ENCODE peak calls at places on chromosomes 12 and 14, in four cellular contexts. One of them, this sample, is unnamed.

GRCh38 chr12:53996188-53996885 is 3.6 kb upstream of the HOXC9 start:
- DNase-seq in CD8-positive, alpha-beta T cell: no peak
- DNase-seq in HT-29: no peak
- DNase-seq in GM10248: peak
- DNase-seq in this sample: no peak

GRCh38 chr14:106875503-106875902 is 1349.1 kb downstream of the TMEM121 start:
- DNase-seq in CD8-positive, alpha-beta T cell: peak
- DNase-seq in HT-29: no peak
- DNase-seq in GM10248: peak
- DNase-seq in this sample: no peak

GRCh38 chr12:868722-869121 is 80.8 kb downstream of the RAD52 start:
- DNase-seq in CD8-positive, alpha-beta T cell: no peak
- DNase-seq in HT-29: no peak
- DNase-seq in GM10248: no peak
- DNase-seq in this sample: no peak

GRCh38 chr14:32400480-32400879 is 71.4 kb downstream of the AKAP6 start:
- DNase-seq in CD8-positive, alpha-beta T cell: no peak
- DNase-seq in HT-29: no peak
- DNase-seq in GM10248: no peak
- DNase-seq in this sample: no peak

GRCh38 chr14:25431211-25432076 is 381.5 kb upstream of the STXBP6 start:
- DNase-seq in CD8-positive, alpha-beta T cell: no peak
- DNase-seq in HT-29: peak
- DNase-seq in GM10248: no peak
- DNase-seq in this sample: peak

GRCh38 chr12:125435871-125436270 is 370.6 kb downstream of the AACS start:
- DNase-seq in CD8-positive, alpha-beta T cell: no peak
- DNase-seq in HT-29: no peak
- DNase-seq in GM10248: no peak
- DNase-seq in this sample: no peak

GRCh38 chr14:77098470-77099353 is 654 bp downstream of the CIPC start:
- DNase-seq in CD8-positive, alpha-beta T cell: peak
- DNase-seq in HT-29: peak
- DNase-seq in GM10248: no peak
- DNase-seq in this sample: no peak

GRCh38 chr12:107597695-107598410 is 87.7 kb upstream of the PWP1 start:
- DNase-seq in CD8-positive, alpha-beta T cell: no peak
- DNase-seq in HT-29: no peak
- DNase-seq in GM10248: no peak
- DNase-seq in this sample: no peak

GRCh38 chr14:49460647-49461046 is 125.5 kb downstream of the RPS29 start:
- DNase-seq in CD8-positive, alpha-beta T cell: no peak
- DNase-seq in HT-29: no peak
- DNase-seq in GM10248: no peak
- DNase-seq in this sample: peak

GRCh38 chr12:51368640-51369517 is 22.3 kb downstream of the GALNT6 start:
- DNase-seq in CD8-positive, alpha-beta T cell: peak
- DNase-seq in HT-29: no peak
- DNase-seq in GM10248: peak
- DNase-seq in this sample: no peak

GRCh38 chr14:99264691-99265090 is 7.3 kb downstream of the BCL11B start:
- DNase-seq in CD8-positive, alpha-beta T cell: peak
- DNase-seq in HT-29: no peak
- DNase-seq in GM10248: no peak
- DNase-seq in this sample: no peak

GRCh38 chr12:132170637-132171292 is 26.5 kb downstream of the NOC4L start:
- DNase-seq in CD8-positive, alpha-beta T cell: no peak
- DNase-seq in HT-29: no peak
- DNase-seq in GM10248: no peak
- DNase-seq in this sample: no peak

GRCh38 chr12:98594050-98594853 is 766 bp downstream of the SLC25A3 start:
- DNase-seq in CD8-positive, alpha-beta T cell: no peak
- DNase-seq in HT-29: peak
- DNase-seq in GM10248: no peak
- DNase-seq in this sample: no peak

GRCh38 chr12:32603858-32604257 is 75.2 kb upstream of the DNM1L start:
- DNase-seq in CD8-positive, alpha-beta T cell: no peak
- DNase-seq in HT-29: no peak
- DNase-seq in GM10248: peak
- DNase-seq in this sample: no peak

GRCh38 chr12:121034906-121035305 is 4.1 kb downstream of the OASL start:
- DNase-seq in CD8-positive, alpha-beta T cell: no peak
- DNase-seq in HT-29: no peak
- DNase-seq in GM10248: no peak
- DNase-seq in this sample: no peak

GRCh38 chr12:112685321-112685720 is 106.2 kb upstream of the RPH3A start:
- DNase-seq in CD8-positive, alpha-beta T cell: no peak
- DNase-seq in HT-29: no peak
- DNase-seq in GM10248: no peak
- DNase-seq in this sample: no peak

GRCh38 chr14:102945346-102946130 is 23.1 kb downstream of the AMN start:
- DNase-seq in CD8-positive, alpha-beta T cell: no peak
- DNase-seq in HT-29: no peak
- DNase-seq in GM10248: no peak
- DNase-seq in this sample: no peak

GRCh38 chr14:100612879-100613455 is 25.8 kb upstream of the BEGAIN start:
- DNase-seq in CD8-positive, alpha-beta T cell: no peak
- DNase-seq in HT-29: no peak
- DNase-seq in GM10248: no peak
- DNase-seq in this sample: no peak

GRCh38 chr12:47207005-47207717 is 127.4 kb upstream of the AMIGO2 start:
- DNase-seq in CD8-positive, alpha-beta T cell: no peak
- DNase-seq in HT-29: peak
- DNase-seq in GM10248: no peak
- DNase-seq in this sample: no peak

GRCh38 chr12:12095016-12095415 is 24.3 kb downstream of the BCL2L14 start:
- DNase-seq in CD8-positive, alpha-beta T cell: no peak
- DNase-seq in HT-29: no peak
- DNase-seq in GM10248: no peak
- DNase-seq in this sample: peak

GRCh38 chr14:69298131-69299071 is 38.4 kb downstream of the GALNT16 start:
- DNase-seq in CD8-positive, alpha-beta T cell: no peak
- DNase-seq in HT-29: no peak
- DNase-seq in GM10248: no peak
- DNase-seq in this sample: no peak

GRCh38 chr12:118290130-118290529 is 82.6 kb downstream of the TAOK3 start:
- DNase-seq in CD8-positive, alpha-beta T cell: no peak
- DNase-seq in HT-29: no peak
- DNase-seq in GM10248: no peak
- DNase-seq in this sample: peak

GRCh38 chr12:26712892-26713291 is 120.1 kb downstream of the ITPR2 start:
- DNase-seq in CD8-positive, alpha-beta T cell: no peak
- DNase-seq in HT-29: no peak
- DNase-seq in GM10248: no peak
- DNase-seq in this sample: no peak

GRCh38 chr14:106586098-106586704 is 1059.8 kb downstream of the TMEM121 start:
- DNase-seq in CD8-positive, alpha-beta T cell: peak
- DNase-seq in HT-29: peak
- DNase-seq in GM10248: peak
- DNase-seq in this sample: peak

GRCh38 chr12:66751432-66752113 is 72.7 kb upstream of the GRIP1 start:
- DNase-seq in CD8-positive, alpha-beta T cell: no peak
- DNase-seq in HT-29: no peak
- DNase-seq in GM10248: no peak
- DNase-seq in this sample: no peak

GRCh38 chr12:105040476-105040875 is 43.8 kb downstream of the ALDH1L2 start:
- DNase-seq in CD8-positive, alpha-beta T cell: no peak
- DNase-seq in HT-29: no peak
- DNase-seq in GM10248: no peak
- DNase-seq in this sample: no peak

GRCh38 chr12:22812531-22812930 is 187.6 kb downstream of the ETNK1 start:
- DNase-seq in CD8-positive, alpha-beta T cell: no peak
- DNase-seq in HT-29: no peak
- DNase-seq in GM10248: no peak
- DNase-seq in this sample: no peak

GRCh38 chr12:96578526-96579125 is 89.2 kb downstream of the CFAP54 start:
- DNase-seq in CD8-positive, alpha-beta T cell: peak
- DNase-seq in HT-29: peak
- DNase-seq in GM10248: peak
- DNase-seq in this sample: peak

GRCh38 chr14:100608586-100609330 is 21.5 kb upstream of the BEGAIN start:
- DNase-seq in CD8-positive, alpha-beta T cell: no peak
- DNase-seq in HT-29: no peak
- DNase-seq in GM10248: no peak
- DNase-seq in this sample: no peak

GRCh38 chr12:128578045-128578444 is 245.7 kb downstream of the SLC15A4 start:
- DNase-seq in CD8-positive, alpha-beta T cell: no peak
- DNase-seq in HT-29: no peak
- DNase-seq in GM10248: no peak
- DNase-seq in this sample: no peak

GRCh38 chr12:12467701-12468218 is 94.9 kb downstream of the DUSP16 start:
- DNase-seq in CD8-positive, alpha-beta T cell: peak
- DNase-seq in HT-29: no peak
- DNase-seq in GM10248: no peak
- DNase-seq in this sample: no peak

GRCh38 chr14:83255015-83255726 is 1721.5 kb upstream of the SEL1L start:
- DNase-seq in CD8-positive, alpha-beta T cell: no peak
- DNase-seq in HT-29: no peak
- DNase-seq in GM10248: no peak
- DNase-seq in this sample: no peak

GRCh38 chr14:63295231-63295685 is 23.5 kb downstream of the GPHB5 start:
- DNase-seq in CD8-positive, alpha-beta T cell: no peak
- DNase-seq in HT-29: no peak
- DNase-seq in GM10248: no peak
- DNase-seq in this sample: no peak

GRCh38 chr14:54651649-54652048 is 84.7 kb downstream of the SAMD4A start:
- DNase-seq in CD8-positive, alpha-beta T cell: no peak
- DNase-seq in HT-29: no peak
- DNase-seq in GM10248: no peak
- DNase-seq in this sample: no peak

GRCh38 chr12:17108877-17109520 is 503.0 kb upstream of the LMO3 start:
- DNase-seq in CD8-positive, alpha-beta T cell: no peak
- DNase-seq in HT-29: no peak
- DNase-seq in GM10248: no peak
- DNase-seq in this sample: no peak

GRCh38 chr14:102849522-102850379 is 72.5 kb downstream of the TRAF3 start:
- DNase-seq in CD8-positive, alpha-beta T cell: no peak
- DNase-seq in HT-29: peak
- DNase-seq in GM10248: no peak
- DNase-seq in this sample: peak

GRCh38 chr12:56676851-56677601 is 11.1 kb downstream of the PTGES3 start:
- DNase-seq in CD8-positive, alpha-beta T cell: no peak
- DNase-seq in HT-29: no peak
- DNase-seq in GM10248: no peak
- DNase-seq in this sample: no peak

GRCh38 chr12:128140551-128140950 is 126.4 kb upstream of the TMEM132C start:
- DNase-seq in CD8-positive, alpha-beta T cell: no peak
- DNase-seq in HT-29: no peak
- DNase-seq in GM10248: no peak
- DNase-seq in this sample: no peak

GRCh38 chr12:25436206-25436912 is 116.7 kb downstream of the LMNTD1 start:
- DNase-seq in CD8-positive, alpha-beta T cell: peak
- DNase-seq in HT-29: peak
- DNase-seq in GM10248: peak
- DNase-seq in this sample: peak

GRCh38 chr14:104005489-104005888 is 63.2 kb upstream of the RD3L start:
- DNase-seq in CD8-positive, alpha-beta T cell: no peak
- DNase-seq in HT-29: no peak
- DNase-seq in GM10248: no peak
- DNase-seq in this sample: no peak